ENCODE peak calls at places on chromosomes 3 and 15, in seven cellular contexts. V is A549; Z is lung; H is PC-3; W is IMR-90; O is dorsolateral prefrontal cortex; B is CD4-positive, CD25-positive, alpha-beta regulatory T cell. F is an unnamed sample.

GRCh38 chr3:97636465-97636864 is 128.1 kb upstream of the ARL6 start:
- DNase-seq in B (no peak), V (no peak), H (no peak), O (no peak), W (no peak), Z (no peak), F (no peak)

GRCh38 chr3:156388469-156389150 is 166.3 kb downstream of the SSR3 start:
- DNase-seq in V (no peak), H (no peak), W (peak), B (no peak), O (no peak), Z (no peak), F (no peak)

GRCh38 chr3:45688194-45688881 is 858 bp upstream of the SACM1L start:
- DNase-seq in W (peak), B (no peak), O (peak), Z (no peak), H (peak), V (peak), F (no peak)

GRCh38 chr15:89486726-89487050 is 9.7 kb downstream of the RHCG start:
- DNase-seq in O (peak), B (no peak), V (no peak), W (no peak), H (no peak), Z (no peak), F (no peak)

GRCh38 chr3:197317250-197317963 is 19.0 kb upstream of the DLG1 start:
- DNase-seq in V (no peak), W (peak), O (no peak), B (no peak), Z (no peak), H (peak), F (no peak)

GRCh38 chr3:46944191-46944590 is 32.4 kb downstream of the CCDC12 start:
- DNase-seq in Z (no peak), O (no peak), W (no peak), V (peak), H (no peak), B (no peak), F (no peak)

GRCh38 chr15:36469567-36469966 is 109.9 kb upstream of the CDIN1 start:
- DNase-seq in V (no peak), H (no peak), Z (no peak), W (peak), B (no peak), O (no peak), F (no peak)

GRCh38 chr3:14042680-14043079 is 82.0 kb downstream of the CHCHD4 start:
- DNase-seq in H (peak), B (no peak), Z (no peak), V (no peak), O (no peak), W (peak), F (no peak)

GRCh38 chr3:52109556-52110380 is 44.5 kb downstream of the POC1A start:
- DNase-seq in O (no peak), Z (no peak), V (no peak), W (peak), H (no peak), B (no peak), F (no peak)

GRCh38 chr3:107512108-107512507 is 10.7 kb upstream of the BBX start:
- DNase-seq in Z (no peak), V (peak), O (no peak), W (no peak), B (no peak), H (peak), F (no peak)

GRCh38 chr15:81297580-81298575 is 26.1 kb downstream of the STARD5 start:
- DNase-seq in V (no peak), O (no peak), H (peak), Z (no peak), B (no peak), W (no peak), F (no peak)

GRCh38 chr3:196965112-196965803 is 3.4 kb downstream of the PIGZ start:
- DNase-seq in Z (no peak), O (no peak), W (no peak), B (no peak), V (no peak), H (no peak), F (no peak)

GRCh38 chr15:70033109-70033508 is 64.6 kb downstream of the TLE3 start:
- DNase-seq in O (no peak), H (no peak), Z (no peak), V (no peak), B (no peak), W (no peak), F (no peak)

GRCh38 chr3:172048599-172048998 is 9.2 kb downstream of the FNDC3B start:
- DNase-seq in H (no peak), V (no peak), Z (no peak), B (no peak), O (no peak), W (no peak), F (no peak)

GRCh38 chr15:27028836-27029482 is 58.0 kb downstream of the GABRG3 start:
- DNase-seq in B (no peak), V (no peak), Z (no peak), W (no peak), O (peak), H (no peak), F (no peak)

GRCh38 chr3:17021614-17022013 is 136.9 kb downstream of the PLCL2 start:
- DNase-seq in B (no peak), V (no peak), W (no peak), O (no peak), Z (no peak), H (no peak), F (no peak)

GRCh38 chr3:195129644-195130492 is 141.1 kb downstream of the XXYLT1 start:
- DNase-seq in W (peak), V (no peak), H (no peak), Z (no peak), O (no peak), B (peak), F (no peak)

GRCh38 chr15:64282701-64283100 is 73.3 kb downstream of the CSNK1G1 start:
- DNase-seq in H (no peak), V (no peak), W (peak), B (no peak), O (no peak), Z (no peak), F (no peak)

GRCh38 chr3:120163023-120163422 is 68.8 kb upstream of the GSK3B start:
- DNase-seq in O (no peak), Z (no peak), W (no peak), H (no peak), V (no peak), B (no peak), F (no peak)

GRCh38 chr3:23835087-23835486 is 29.3 kb downstream of the UBE2E1 start:
- DNase-seq in V (no peak), H (no peak), B (no peak), O (no peak), Z (no peak), W (no peak), F (no peak)

GRCh38 chr3:23834082-23834870 is 28.5 kb downstream of the UBE2E1 start:
- DNase-seq in B (no peak), O (no peak), Z (no peak), W (no peak), V (no peak), H (no peak), F (no peak)

GRCh38 chr3:23837691-23838090 is 31.9 kb downstream of the UBE2E1 start:
- DNase-seq in V (no peak), H (no peak), O (no peak), B (no peak), Z (no peak), W (no peak), F (no peak)

GRCh38 chr3:23835807-23836206 is 30.1 kb downstream of the UBE2E1 start:
- DNase-seq in H (no peak), B (no peak), O (no peak), W (no peak), Z (no peak), V (no peak), F (no peak)

GRCh38 chr3:23836536-23837230 is 30.9 kb downstream of the UBE2E1 start:
- DNase-seq in B (no peak), O (no peak), H (no peak), V (no peak), Z (no peak), W (no peak), F (no peak)
- H3K27ac ChIP-seq in B (no peak), O (no peak), H (no peak), V (no peak), Z (no peak), W (no peak), F (no peak)

GRCh38 chr3:33146791-33147445 is 33.1 kb downstream of the CRTAP start:
- DNase-seq in Z (no peak), W (peak), O (peak), B (no peak), V (no peak), H (peak), F (no peak)
- H3K4me3 ChIP-seq in Z (no peak), W (no peak), O (no peak), B (no peak), V (no peak), H (no peak), F (no peak)

GRCh38 chr15:98150531-98150930 is 190.0 kb downstream of the ARRDC4 start:
- DNase-seq in Z (no peak), W (no peak), O (no peak), V (no peak), B (no peak), H (no peak), F (no peak)

GRCh38 chr15:98146031-98146430 is 185.5 kb downstream of the ARRDC4 start:
- DNase-seq in Z (no peak), B (no peak), H (no peak), O (no peak), W (no peak), V (no peak), F (no peak)

GRCh38 chr15:98150084-98150483 is 189.6 kb downstream of the ARRDC4 start:
- DNase-seq in V (no peak), B (no peak), H (no peak), W (no peak), O (no peak), Z (no peak), F (no peak)

GRCh38 chr15:98144388-98144787 is 183.9 kb downstream of the ARRDC4 start:
- DNase-seq in H (no peak), W (no peak), V (no peak), O (no peak), Z (no peak), B (no peak), F (no peak)

DNA sequence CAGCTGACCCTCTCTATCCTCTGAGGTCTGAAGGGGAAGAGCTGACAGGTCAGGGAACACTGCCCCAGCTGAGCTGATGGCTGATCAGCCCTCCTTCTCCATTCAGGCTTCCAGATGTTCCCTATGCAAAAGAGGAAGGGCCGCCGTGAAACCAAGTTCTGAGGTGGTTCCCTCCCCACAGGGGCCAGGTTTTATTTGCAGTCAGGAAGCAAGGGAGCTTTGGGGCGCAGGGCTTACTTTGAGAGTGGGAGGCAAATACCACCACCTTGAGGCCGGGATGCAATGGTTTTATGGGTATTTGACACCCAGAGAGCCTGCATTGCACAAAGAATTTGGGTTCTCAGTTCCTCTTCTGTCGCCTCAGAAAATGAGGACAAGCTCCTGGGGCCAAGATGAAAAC is 186.9 kb downstream of the ARRDC4 start:
- DNase-seq in W (no peak), B (no peak), O (no peak), V (no peak), H (no peak), Z (no peak), F (no peak)
- H3K27ac ChIP-seq in W (no peak), B (no peak), O (no peak), V (no peak), H (no peak), Z (no peak), F (no peak)

DNA sequence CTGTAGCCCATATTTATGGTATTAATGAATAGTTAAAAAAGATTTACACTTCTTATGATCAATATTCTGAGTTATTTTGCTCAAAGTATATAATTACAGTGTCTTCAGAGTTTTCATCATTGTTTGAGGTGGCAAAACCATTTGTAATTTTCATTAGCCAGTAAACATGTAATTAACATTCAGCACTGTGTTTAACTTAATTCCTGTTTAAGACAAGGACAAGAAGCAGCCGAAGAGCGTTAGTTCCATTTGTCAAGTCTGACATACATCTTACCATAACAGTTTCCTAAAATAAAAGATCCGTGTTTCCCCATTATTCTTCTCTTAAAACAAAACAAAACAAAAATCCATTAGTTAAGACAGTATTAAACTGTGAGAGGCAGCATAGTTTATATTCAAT is 5.6 kb upstream of the NR2F2 start:
- DNase-seq in W (no peak), Z (no peak), O (no peak), B (no peak), V (no peak), H (no peak), F (no peak)
- H3K4me3 ChIP-seq in W (peak), Z (no peak), O (peak), B (no peak), V (no peak), H (peak), F (peak)

GRCh38 chr15:71414778-71415177 is 299.5 kb downstream of the THSD4 start:
- DNase-seq in B (no peak), Z (no peak), H (peak), V (no peak), O (no peak), W (no peak), F (no peak)
- H3K27ac ChIP-seq in B (no peak), Z (peak), H (no peak), V (peak), O (no peak), W (no peak), F (peak)

F was measured in right atrium auricular region.